ENCODE peak calls at places on chromosomes 12 and 14, in nine cellular contexts. C, E, R, U, A, K, P, Q and V are unnamed samples.
A peak's percentile ranks its signal among the peaks of the same experiment; 100 is the strongest.

GRCh38 chr12:12398026-12398859 is 41.4 kb downstream of the BORCS5 start:
- DNase-seq in R (no peak), K (no peak), E (peak; percentile 88), C (peak; percentile 95), U (no peak), P (peak; percentile 90), Q (no peak), A (peak; percentile 63), V (peak; percentile 28)

GRCh38 chr12:56081393-56082347 is 1.7 kb downstream of the ERBB3 start:
- DNase-seq in R (no peak), Q (no peak), A (peak; percentile 78), E (no peak), K (no peak), C (no peak), U (no peak), P (no peak), V (no peak)

GRCh38 chr12:70994217-70994788 is 73.8 kb upstream of the PTPRR start:
- DNase-seq in R (no peak), U (no peak), A (peak; percentile 9), C (peak; percentile 84), K (no peak), P (peak; percentile 41), Q (no peak), E (no peak), V (no peak)

GRCh38 chr14:24275524-24276139 is 4.2 kb upstream of the RABGGTA start:
- DNase-seq in E (no peak), K (no peak), C (no peak), U (peak; percentile 27), R (no peak), P (no peak), A (no peak), Q (no peak), V (no peak)

GRCh38 chr12:67539329-67539728 is 109.2 kb upstream of the DYRK2 start:
- DNase-seq in A (no peak), E (no peak), P (no peak), U (no peak), C (no peak), R (no peak), Q (no peak), K (no peak), V (no peak)

GRCh38 chr12:47735649-47736048 is 10.4 kb upstream of the ENDOU start:
- DNase-seq in K (no peak), C (no peak), Q (no peak), R (no peak), P (no peak), U (no peak), A (no peak), E (peak; percentile 28), V (no peak)

GRCh38 chr12:31387011-31387410 is 61.1 kb upstream of the SINHCAF start:
- DNase-seq in C (no peak), K (no peak), U (no peak), P (no peak), A (no peak), R (no peak), E (no peak), Q (no peak), V (no peak)

GRCh38 chr12:52370906-52371608 is 3.8 kb upstream of the KRT85 start:
- DNase-seq in C (no peak), A (no peak), E (no peak), K (no peak), U (no peak), R (no peak), Q (no peak), P (peak; percentile 30), V (no peak)

GRCh38 chr12:28937196-28937595 is 211.9 kb upstream of the FAR2 start:
- DNase-seq in U (no peak), K (no peak), P (peak; percentile 69), A (no peak), C (peak; percentile 64), E (peak; percentile 30), R (no peak), Q (no peak), V (no peak)

GRCh38 chr14:103693514-103693913 is 21.7 kb downstream of the XRCC3 start:
- DNase-seq in U (no peak), C (no peak), R (no peak), P (no peak), Q (no peak), E (peak; percentile 75), A (peak; percentile 44), K (no peak), V (no peak)

GRCh38 chr12:47744005-47744651 is 14.6 kb downstream of the RAPGEF3 start:
- DNase-seq in A (peak; percentile 86), U (peak; percentile 42), K (peak; percentile 81), P (no peak), E (peak; percentile 83), C (no peak), Q (peak; percentile 72), R (peak; percentile 57), V (no peak)

GRCh38 chr14:24915958-24916595 is 133.9 kb downstream of the STXBP6 start:
- DNase-seq in P (no peak), K (no peak), E (no peak), R (no peak), U (no peak), A (peak; percentile 8), Q (no peak), C (peak; percentile 31), V (no peak)

GRCh38 chr12:42447371-42447786 is 121.4 kb downstream of the PPHLN1 start:
- DNase-seq in R (no peak), C (no peak), P (no peak), U (no peak), Q (no peak), E (no peak), K (no peak), A (no peak), V (no peak)

GRCh38 chr12:64097346-64098105 is 124.6 kb downstream of the KICS2 start:
- DNase-seq in A (no peak), K (no peak), P (no peak), C (peak; percentile 39), U (no peak), R (no peak), E (no peak), Q (no peak), V (no peak)

GRCh38 chr12:113097716-113098427 is 37.7 kb downstream of the RASAL1 start:
- DNase-seq in Q (peak; percentile 48), R (no peak), K (no peak), C (no peak), A (no peak), U (no peak), E (peak; percentile 29), P (no peak), V (no peak)

GRCh38 chr14:50047274-50047676 is 69.1 kb downstream of the VCPKMT start:
- DNase-seq in K (no peak), Q (no peak), A (peak; percentile 76), P (no peak), C (no peak), R (no peak), E (no peak), U (no peak), V (no peak)

GRCh38 chr12:57430117-57430930 is 519 bp downstream of the R3HDM2 start:
- DNase-seq in A (peak; percentile 61), E (peak; percentile 7), Q (no peak), P (peak; percentile 9), U (peak; percentile 70), R (peak; percentile 19), C (peak; percentile 22), K (peak; percentile 65), V (peak; percentile 29)

GRCh38 chr12:107264667-107265066 is 171.3 kb upstream of the CRY1 start:
- DNase-seq in K (no peak), R (no peak), Q (no peak), A (no peak), C (no peak), E (no peak), P (no peak), U (no peak), V (no peak)

GRCh38 chr12:132717531-132718387 is 7.1 kb downstream of the PGAM5 start:
- DNase-seq in Q (no peak), E (no peak), A (no peak), C (no peak), K (no peak), P (no peak), R (no peak), U (no peak), V (peak; percentile 90)

GRCh38 chr14:42606839-42607238 is 1000.2 kb downstream of the LRFN5 start:
- DNase-seq in A (no peak), C (no peak), P (no peak), R (no peak), E (no peak), Q (no peak), K (no peak), U (no peak), V (no peak)

GRCh38 chr12:109863961-109864712 is 16.2 kb downstream of the GLTP start:
- DNase-seq in U (no peak), C (peak; percentile 26), P (peak; percentile 8), A (no peak), E (no peak), R (no peak), Q (peak; percentile 52), K (peak; percentile 34), V (no peak)

GRCh38 chr12:39071611-39072010 is 166.2 kb upstream of the CPNE8 start:
- DNase-seq in E (no peak), C (no peak), P (no peak), R (no peak), U (no peak), A (no peak), K (no peak), Q (no peak), V (no peak)

GRCh38 chr14:68667313-68667791 is 125.5 kb downstream of the ZFP36L1 start:
- DNase-seq in P (no peak), E (no peak), Q (no peak), K (peak; percentile 0), C (peak; percentile 52), A (no peak), U (no peak), R (no peak), V (no peak)

GRCh38 chr12:52555577-52555976 is 2.6 kb upstream of the KRT71 start:
- DNase-seq in A (no peak), Q (no peak), P (no peak), R (no peak), C (no peak), K (no peak), U (no peak), E (no peak), V (no peak)

GRCh38 chr12:122449317-122449716 is 26.8 kb upstream of the CLIP1 start:
- DNase-seq in R (no peak), A (peak; percentile 85), P (peak; percentile 60), U (no peak), E (peak; percentile 79), K (no peak), C (peak; percentile 94), Q (no peak), V (peak; percentile 44)

GRCh38 chr14:102183922-102184677 is 44.4 kb downstream of the WDR20 start:
- DNase-seq in E (no peak), K (no peak), Q (no peak), A (no peak), U (no peak), C (no peak), P (no peak), R (no peak), V (no peak)

GRCh38 chr14:59583755-59584154 is 7.1 kb upstream of the CCDC175 start:
- DNase-seq in R (no peak), K (no peak), Q (no peak), C (peak; percentile 24), P (peak; percentile 56), E (peak; percentile 3), A (no peak), U (peak; percentile 33), V (peak; percentile 69)

GRCh38 chr12:88391556-88391955 is 188.7 kb downstream of the KITLG start:
- DNase-seq in P (peak; percentile 78), K (no peak), C (peak; percentile 93), E (peak; percentile 36), R (no peak), Q (no peak), U (no peak), A (peak; percentile 56), V (peak; percentile 26)

GRCh38 chr12:75850751-75851462 is 180.7 kb downstream of the PHLDA1 start:
- DNase-seq in C (peak; percentile 95), U (no peak), K (no peak), R (no peak), Q (peak; percentile 76), P (peak; percentile 37), E (peak; percentile 57), A (peak; percentile 57), V (no peak)

GRCh38 chr14:55605793-55606192 is 25.8 kb downstream of the KTN1 start:
- DNase-seq in K (no peak), R (no peak), C (peak; percentile 35), A (peak; percentile 32), P (no peak), U (no peak), E (no peak), Q (no peak), V (no peak)

GRCh38 chr12:108744021-108744897 is 12.9 kb upstream of the CORO1C start:
- DNase-seq in E (no peak), C (no peak), A (no peak), P (no peak), U (no peak), K (no peak), R (no peak), Q (no peak), V (no peak)